ENCODE peak calls at places on chromosomes 2 and 18, in five cellular contexts. H, Z, P, R and X are unnamed samples. For H3K4me1 and H3K27me3, the result is how much of the 10 kb centered on the place peaks cover.

GRCh38 chr18:63189041-63189440 is 130.5 kb downstream of the BCL2 start:
- DNase-seq in P (no peak), Z (no peak), H (no peak), R (no peak), X (no peak)

GRCh38 chr2:98664323-98664722 is 55.9 kb downstream of the UNC50 start:
- DNase-seq in R (peak), P (no peak), H (no peak), Z (no peak), X (peak)

GRCh38 chr2:68466361-68466777 is 725 bp downstream of the FBXO48 start:
- DNase-seq in H (no peak), Z (no peak), R (peak), P (peak), X (peak)

GRCh38 chr2:96264656-96265348 is 995 bp downstream of the TMEM127 start:
- DNase-seq in P (no peak), H (peak), R (no peak), Z (no peak), X (no peak)

GRCh38 chr2:175015340-175015739 is 10.2 kb upstream of the CHN1 start:
- DNase-seq in R (no peak), P (no peak), H (no peak), Z (no peak), X (no peak)

GRCh38 chr2:217964658-217965161 is 38.1 kb downstream of the TNS1 start:
- DNase-seq in P (no peak), Z (no peak), H (peak), R (no peak), X (no peak)

GRCh38 chr2:145411493-145411892 is 891.6 kb upstream of the ZEB2 start:
- DNase-seq in Z (no peak), R (no peak), P (no peak), H (no peak), X (peak)

GRCh38 chr2:119106301-119106897 is 52.2 kb downstream of the C1QL2 start:
- DNase-seq in R (no peak), H (no peak), P (peak), Z (no peak), X (peak)

GRCh38 chr2:32485399-32485798 is 128.6 kb downstream of the BIRC6 start:
- DNase-seq in P (no peak), Z (no peak), R (no peak), H (no peak), X (no peak)

GRCh38 chr2:117536139-117536538 is 278.4 kb upstream of the DDX18 start:
- DNase-seq in R (no peak), Z (no peak), H (no peak), P (no peak), X (no peak)

GRCh38 chr2:168632733-168633132 is 169.7 kb upstream of the NOSTRIN start:
- DNase-seq in H (no peak), Z (no peak), R (no peak), P (no peak), X (no peak)

GRCh38 chr2:65800998-65801397 is 368.6 kb upstream of the SPRED2 start:
- DNase-seq in R (no peak), Z (no peak), H (no peak), P (peak), X (no peak)

GRCh38 chr2:188695953-188696352 is 278.2 kb upstream of the COL3A1 start:
- DNase-seq in Z (no peak), H (no peak), R (no peak), P (no peak), X (no peak)

GRCh38 chr2:11552260-11552638 is 18.4 kb downstream of the GREB1 start:
- DNase-seq in R (no peak), Z (no peak), P (no peak), H (no peak), X (no peak)

GRCh38 chr2:156342252-156343095 is 10.0 kb upstream of the NR4A2 start:
- DNase-seq in Z (peak), P (peak), H (peak), R (peak), X (peak)

GRCh38 chr2:45674035-45674791 is 22.7 kb downstream of the PRKCE start:
- DNase-seq in R (no peak), H (no peak), P (no peak), Z (no peak), X (no peak)

GRCh38 chr2:75634945-75635344 is 11.6 kb upstream of the MRPL19 start:
- DNase-seq in P (no peak), R (no peak), H (no peak), Z (no peak), X (no peak)

GRCh38 chr2:176553685-176554106 is 284.5 kb downstream of the MTX2 start:
- DNase-seq in Z (peak), P (peak), H (peak), R (no peak), X (peak)

GRCh38 chr2:106990307-106990706 is 104.3 kb upstream of the ST6GAL2 start:
- DNase-seq in Z (no peak), R (no peak), P (no peak), H (no peak), X (no peak)

GRCh38 chr2:61645911-61646310 is 107.8 kb upstream of the XPO1 start:
- DNase-seq in R (no peak), H (no peak), Z (no peak), P (no peak), X (no peak)

DNA sequence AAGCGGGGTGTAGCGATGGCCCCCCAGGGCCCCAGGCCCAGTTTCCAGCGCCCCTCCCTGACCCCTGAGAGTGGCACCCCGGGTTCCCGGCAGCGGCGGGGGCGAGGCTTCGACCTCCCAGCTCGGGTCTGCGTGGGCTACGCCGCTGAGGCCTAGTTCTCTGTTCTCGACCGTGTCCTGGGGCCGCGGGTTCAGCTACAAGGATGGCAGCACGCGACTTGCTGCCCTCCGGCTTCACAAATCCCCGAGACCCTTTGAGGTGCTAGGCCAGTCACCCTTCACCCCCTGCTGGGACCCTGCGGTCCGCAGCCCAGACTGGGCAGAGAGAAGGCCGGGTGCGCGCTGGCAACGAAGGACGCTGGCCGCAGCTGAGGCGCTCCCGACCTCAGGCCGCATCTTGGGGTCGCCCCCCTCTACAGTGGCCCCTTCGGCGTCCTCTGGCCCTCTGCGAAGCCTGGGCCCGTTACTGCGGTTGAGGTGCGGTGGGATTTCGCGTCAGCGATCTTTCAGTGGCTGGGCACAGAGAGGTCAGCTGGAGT is 1.2 kb downstream of the OTX1 start:
- DNase-seq in R (no peak), Z (no peak), H (no peak), P (no peak), X (no peak)
- H3K4me1 ChIP-seq in R (half or more), Z (half or more), H (under half), P (half or more), X (under half)

GRCh38 chr2:14634223-14634884 is 1.8 kb downstream of the LRATD1 start:
- DNase-seq in H (peak), Z (peak), R (no peak), P (peak), X (no peak)
- H3K27me3 ChIP-seq in H (under half), Z (half or more), R (under half), P (under half), X (under half)

GRCh38 chr18:45102863-45103262 is 422.2 kb downstream of the SETBP1 start:
- DNase-seq in P (no peak), H (no peak), Z (no peak), R (no peak), X (no peak)

GRCh38 chr18:45103319-45104070 is 422.8 kb downstream of the SETBP1 start:
- DNase-seq in H (no peak), R (no peak), P (no peak), Z (no peak), X (no peak)

GRCh38 chr18:45106331-45106774 is 425.7 kb downstream of the SETBP1 start:
- DNase-seq in R (no peak), Z (no peak), P (peak), H (no peak), X (no peak)

GRCh38 chr18:45107425-45107824 is 426.7 kb downstream of the SETBP1 start:
- DNase-seq in Z (no peak), R (no peak), H (no peak), P (no peak), X (no peak)

DNA sequence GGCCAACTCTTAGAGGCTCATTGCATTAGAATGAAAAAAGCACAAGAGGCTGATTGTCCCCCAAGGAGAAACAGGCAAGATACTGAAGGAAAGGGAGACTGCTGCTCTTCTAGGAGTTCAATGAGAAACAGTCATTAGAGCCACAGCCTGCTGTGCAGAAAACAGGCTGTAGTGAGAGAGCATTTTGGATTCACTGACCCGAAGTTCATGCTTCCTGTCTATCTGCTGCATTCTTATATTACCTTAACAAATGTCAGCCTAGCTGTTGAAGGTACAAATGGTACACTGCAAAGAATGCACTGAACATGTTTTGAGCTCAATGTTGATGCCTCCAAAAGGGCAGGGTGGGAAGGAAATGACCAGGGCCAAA is 423.4 kb downstream of the SETBP1 start:
- DNase-seq in H (no peak), R (no peak), Z (no peak), P (no peak), X (no peak)
- H3K27ac ChIP-seq in H (peak), R (no peak), Z (no peak), P (peak), X (no peak)

DNA sequence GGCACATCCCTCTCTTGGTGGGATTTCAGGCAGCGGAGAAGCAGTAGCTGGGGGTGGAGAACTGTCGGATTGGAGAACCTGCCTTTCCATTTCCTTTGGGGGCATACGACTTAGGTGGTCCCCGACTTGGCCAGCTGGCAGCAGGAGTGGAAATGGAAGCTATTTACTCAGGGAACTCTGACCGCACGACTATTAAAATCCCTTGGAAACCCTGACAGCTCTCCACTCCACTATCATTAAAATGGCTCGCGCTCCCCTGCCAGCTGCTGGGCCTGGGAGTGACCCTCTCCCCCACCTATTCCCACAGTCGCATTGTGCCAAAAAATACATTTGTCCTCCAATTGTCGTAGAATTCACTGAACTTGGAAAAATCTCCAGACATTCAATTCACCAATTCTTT is 77.7 kb upstream of the APCDD1 start:
- DNase-seq in P (no peak), R (no peak), Z (peak), H (no peak), X (no peak)
- H3K4me1 ChIP-seq in P (under half), R (under half), Z (under half), H (under half), X (under half)

GRCh38 chr2:39667881-39668276 is 2.2 kb downstream of the TMEM178A start:
- DNase-seq in H (no peak), P (no peak), Z (no peak), R (no peak), X (no peak)

GRCh38 chr2:39668576-39668975 is 2.9 kb downstream of the TMEM178A start:
- DNase-seq in R (no peak), H (no peak), P (no peak), Z (no peak), X (no peak)

GRCh38 chr2:39676342-39676741 is 10.6 kb downstream of the TMEM178A start:
- DNase-seq in Z (no peak), R (no peak), P (no peak), H (no peak), X (no peak)

GRCh38 chr2:39671606-39672005 is 5.9 kb downstream of the TMEM178A start:
- DNase-seq in H (no peak), Z (no peak), P (no peak), R (no peak), X (no peak)

GRCh38 chr2:39673018-39673417 is 7.3 kb downstream of the TMEM178A start:
- DNase-seq in R (no peak), Z (no peak), H (no peak), P (no peak), X (no peak)
- H3K27me3 ChIP-seq in R (under half), Z (under half), H (under half), P (under half), X (under half)

DNA sequence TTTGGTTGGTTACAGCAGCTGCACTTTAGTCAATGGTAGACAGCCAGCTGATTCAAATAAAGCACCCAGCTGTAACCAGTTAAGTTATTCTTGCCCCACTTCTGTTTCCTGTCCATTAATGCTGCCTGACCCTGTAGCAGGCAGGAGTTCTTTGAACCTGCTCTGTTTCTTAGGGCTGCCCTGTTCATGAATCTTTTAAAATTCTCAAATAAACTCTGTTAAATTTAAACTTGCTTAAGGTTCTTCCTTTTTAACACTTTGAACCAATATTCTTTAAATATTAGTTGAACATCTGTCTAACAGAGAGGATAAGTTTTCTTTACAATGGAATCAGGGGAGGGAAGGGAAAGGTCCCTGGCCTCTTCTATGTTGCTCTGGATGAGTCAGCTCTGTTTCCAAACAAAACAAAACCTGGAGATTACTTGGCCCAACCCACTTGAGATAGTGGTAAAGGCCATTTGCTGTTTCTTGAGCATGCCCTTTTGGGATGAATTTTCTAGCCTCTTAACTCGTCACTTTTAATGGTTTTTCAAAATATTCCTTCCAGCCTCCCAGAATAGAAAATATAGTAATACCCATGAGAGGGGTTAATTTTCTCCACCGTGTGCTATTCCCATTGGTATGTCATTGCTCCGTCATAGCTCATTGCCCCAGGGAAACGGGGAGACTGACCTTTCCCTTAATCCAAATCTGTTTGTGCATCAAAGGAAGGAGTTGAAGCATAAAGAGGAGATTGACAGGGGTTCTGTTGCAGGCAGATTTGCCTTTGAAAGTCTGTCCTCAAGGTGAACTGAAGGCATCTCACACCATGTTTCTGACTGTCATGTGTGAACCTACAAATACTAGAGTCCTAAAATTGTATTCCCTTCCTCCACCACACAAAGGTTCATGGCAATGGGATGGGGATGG is 112.2 kb upstream of the FHL2 start:
- DNase-seq in P (no peak), H (no peak), R (no peak), Z (no peak), X (no peak)
- H3K27ac ChIP-seq in P (peak), H (no peak), R (no peak), Z (peak), X (no peak)